ENCODE peak calls at places on chromosomes 2 and 18, in five cellular contexts. U is T-cell, T is tibial artery, F is HuH-7, D is NCI-H2029 treated with DMSO at 0.1 percent for 48 hours. Y is an unnamed sample.

GRCh38 chr2:24793752-24794477 is 690 bp downstream of the CENPO start:
- DNase-seq in U (no peak), T (no peak), F (peak; percentile 35), D (no peak), Y (no peak)

GRCh38 chr18:50341443-50341842 is 33.4 kb upstream of the SKA1 start:
- DNase-seq in U (no peak), T (no peak), F (no peak), D (no peak), Y (no peak)

GRCh38 chr2:122203523-122203922 is 448.1 kb downstream of the TSN start:
- DNase-seq in U (no peak), T (no peak), F (no peak), D (no peak), Y (no peak)

GRCh38 chr2:235937526-235937925 is 230.7 kb downstream of the GBX2 start:
- DNase-seq in U (no peak), T (no peak), F (no peak), D (no peak), Y (no peak)

GRCh38 chr18:11994346-11994707 is 13.0 kb downstream of the IMPA2 start:
- DNase-seq in U (no peak), T (no peak), F (peak; percentile 87), D (no peak), Y (no peak)

GRCh38 chr2:10584242-10584753 is 105.5 kb downstream of the NOL10 start:
- DNase-seq in U (no peak), T (no peak), F (no peak), D (no peak), Y (no peak)

GRCh38 chr18:8942909-8943545 is 159.5 kb upstream of the NDUFV2 start:
- DNase-seq in U (no peak), T (no peak), F (no peak), D (no peak), Y (no peak)

GRCh38 chr18:68991281-68991680 is 193.4 kb downstream of the CCDC102B start:
- DNase-seq in U (no peak), T (no peak), F (no peak), D (no peak), Y (no peak)

GRCh38 chr2:115163572-115163971 is 721.1 kb downstream of the DPP10 start:
- DNase-seq in U (no peak), T (no peak), F (no peak), D (no peak), Y (no peak)

GRCh38 chr2:210481601-210482124 is 5.1 kb upstream of the LANCL1 start:
- DNase-seq in U (no peak), T (no peak), F (no peak), D (no peak), Y (no peak)

GRCh38 chr2:64204006-64204632 is 59.9 kb upstream of the PELI1 start:
- DNase-seq in U (peak; percentile 16), T (peak; percentile 30), F (no peak), D (no peak), Y (peak; percentile 46)

GRCh38 chr2:235545369-235546150 is 51.7 kb downstream of the AGAP1 start:
- DNase-seq in U (no peak), T (no peak), F (no peak), D (no peak), Y (no peak)

GRCh38 chr18:32770651-32771168 is 2.1 kb downstream of the KLHL14 start:
- DNase-seq in U (no peak), T (no peak), F (no peak), D (no peak), Y (no peak)

GRCh38 chr2:7009207-7009911 is 92.1 kb downstream of the RNF144A start:
- DNase-seq in U (no peak), T (no peak), F (no peak), D (no peak), Y (no peak)

GRCh38 chr18:29383311-29384273 is 1206.7 kb upstream of the CDH2 start:
- DNase-seq in U (no peak), T (no peak), F (no peak), D (no peak), Y (no peak)

GRCh38 chr2:63465633-63466032 is 122.6 kb downstream of the WDPCP start:
- DNase-seq in U (no peak), T (no peak), F (no peak), D (no peak), Y (no peak)

GRCh38 chr18:37335337-37335736 is 230.3 kb downstream of the CELF4 start:
- DNase-seq in U (no peak), T (no peak), F (no peak), D (no peak), Y (no peak)

GRCh38 chr2:30686000-30686399 is 121.2 kb downstream of the CAPN13 start:
- DNase-seq in U (no peak), T (no peak), F (peak; percentile 58), D (peak; percentile 41), Y (no peak)

GRCh38 chr18:36366994-36367839 is 69.7 kb downstream of the FHOD3 start:
- DNase-seq in U (no peak), T (peak; percentile 25), F (no peak), D (no peak), Y (no peak)

GRCh38 chr2:54814367-54815155 is 91.1 kb downstream of the EML6 start:
- DNase-seq in U (no peak), T (no peak), F (no peak), D (no peak), Y (no peak)

GRCh38 chr18:56469582-56469981 is 168.8 kb downstream of the TXNL1 start:
- DNase-seq in U (no peak), T (no peak), F (no peak), D (no peak), Y (no peak)

GRCh38 chr2:80269806-80270205 is 34.7 kb downstream of the LRRTM1 start:
- DNase-seq in U (no peak), T (no peak), F (no peak), D (no peak), Y (no peak)

GRCh38 chr18:31685097-31686082 is 1.0 kb upstream of the B4GALT6 start:
- DNase-seq in U (no peak), T (no peak), F (peak; percentile 41), D (peak; percentile 32), Y (no peak)

GRCh38 chr2:64601785-64602391 is 51.8 kb downstream of the SERTAD2 start:
- DNase-seq in U (no peak), T (no peak), F (no peak), D (no peak), Y (no peak)

GRCh38 chr2:190123956-190124355 is 61.4 kb upstream of the MSTN start:
- DNase-seq in U (no peak), T (no peak), F (no peak), D (no peak), Y (no peak)